ENCODE peak calls at places on chromosomes 13 and 19, in seven cellular contexts. One of them, this sample, is unnamed.

GRCh38 chr19:14770944-14771839 is 7.2 kb downstream of the ADGRE2 start:
- DNase-seq in foreskin fibroblast: no peak
- DNase-seq in activated B cell treated with CpG ODN at 0.5 μM for 24 hours: no peak
- DNase-seq in mammary epithelial cell: no peak
- DNase-seq in cardiac fibroblast: no peak
- DNase-seq in heart left ventricle: no peak
- DNase-seq in A673: no peak
- DNase-seq in this sample: no peak

GRCh38 chr13:106521101-106521799 is 14.2 kb downstream of the EFNB2 start:
- DNase-seq in A673: no peak
- DNase-seq in mammary epithelial cell: no peak
- DNase-seq in cardiac fibroblast: no peak
- DNase-seq in heart left ventricle: no peak
- DNase-seq in foreskin fibroblast: no peak
- DNase-seq in activated B cell treated with CpG ODN at 0.5 μM for 24 hours: no peak
- DNase-seq in this sample: no peak

GRCh38 chr13:90118467-90119071 is 1228.9 kb upstream of the MIR17HG start:
- DNase-seq in activated B cell treated with CpG ODN at 0.5 μM for 24 hours: no peak
- DNase-seq in mammary epithelial cell: no peak
- DNase-seq in foreskin fibroblast: no peak
- DNase-seq in heart left ventricle: no peak
- DNase-seq in A673: peak; percentile 10
- DNase-seq in cardiac fibroblast: no peak
- DNase-seq in this sample: no peak

GRCh38 chr19:10797078-10797477 is 38.9 kb downstream of the TMED1 start:
- DNase-seq in heart left ventricle: no peak
- DNase-seq in activated B cell treated with CpG ODN at 0.5 μM for 24 hours: no peak
- DNase-seq in cardiac fibroblast: no peak
- DNase-seq in mammary epithelial cell: no peak
- DNase-seq in A673: no peak
- DNase-seq in foreskin fibroblast: no peak
- DNase-seq in this sample: no peak

GRCh38 chr13:50400930-50401553 is 385.8 kb downstream of the KCNRG start:
- DNase-seq in heart left ventricle: no peak
- DNase-seq in mammary epithelial cell: peak; percentile 89
- DNase-seq in A673: peak; percentile 73
- DNase-seq in foreskin fibroblast: peak; percentile 92
- DNase-seq in cardiac fibroblast: peak; percentile 89
- DNase-seq in activated B cell treated with CpG ODN at 0.5 μM for 24 hours: no peak
- DNase-seq in this sample: peak; percentile 41

GRCh38 chr13:44040754-44041100 is 161.0 kb downstream of the LACC1 start:
- DNase-seq in cardiac fibroblast: peak; percentile 18
- DNase-seq in A673: no peak
- DNase-seq in activated B cell treated with CpG ODN at 0.5 μM for 24 hours: no peak
- DNase-seq in mammary epithelial cell: no peak
- DNase-seq in heart left ventricle: no peak
- DNase-seq in foreskin fibroblast: peak; percentile 58
- DNase-seq in this sample: no peak

GRCh38 chr13:111278711-111279110 is 41.7 kb upstream of the TEX29 start:
- DNase-seq in activated B cell treated with CpG ODN at 0.5 μM for 24 hours: no peak
- DNase-seq in cardiac fibroblast: no peak
- DNase-seq in mammary epithelial cell: no peak
- DNase-seq in A673: no peak
- DNase-seq in foreskin fibroblast: no peak
- DNase-seq in heart left ventricle: no peak
- DNase-seq in this sample: no peak

GRCh38 chr13:33838567-33839131 is 20.7 kb downstream of the RFC3 start:
- DNase-seq in A673: no peak
- DNase-seq in activated B cell treated with CpG ODN at 0.5 μM for 24 hours: no peak
- DNase-seq in heart left ventricle: no peak
- DNase-seq in foreskin fibroblast: peak; percentile 63
- DNase-seq in mammary epithelial cell: no peak
- DNase-seq in cardiac fibroblast: peak; percentile 46
- DNase-seq in this sample: peak; percentile 19

GRCh38 chr19:18044825-18045304 is 36.9 kb downstream of the ARRDC2 start:
- DNase-seq in activated B cell treated with CpG ODN at 0.5 μM for 24 hours: peak; percentile 72
- DNase-seq in heart left ventricle: peak; percentile 87
- DNase-seq in A673: peak; percentile 64
- DNase-seq in mammary epithelial cell: peak; percentile 83
- DNase-seq in foreskin fibroblast: peak; percentile 79
- DNase-seq in cardiac fibroblast: peak; percentile 71
- DNase-seq in this sample: no peak

GRCh38 chr13:34469212-34469983 is 472.7 kb upstream of the NBEA start:
- DNase-seq in heart left ventricle: no peak
- DNase-seq in mammary epithelial cell: peak; percentile 89
- DNase-seq in A673: no peak
- DNase-seq in cardiac fibroblast: peak; percentile 23
- DNase-seq in foreskin fibroblast: peak; percentile 8
- DNase-seq in activated B cell treated with CpG ODN at 0.5 μM for 24 hours: no peak
- DNase-seq in this sample: no peak

GRCh38 chr19:52991484-52991883 is 22.2 kb upstream of the ERVV-1 start:
- DNase-seq in cardiac fibroblast: peak; percentile 46
- DNase-seq in A673: no peak
- DNase-seq in heart left ventricle: no peak
- DNase-seq in mammary epithelial cell: peak; percentile 86
- DNase-seq in activated B cell treated with CpG ODN at 0.5 μM for 24 hours: no peak
- DNase-seq in foreskin fibroblast: peak; percentile 83
- DNase-seq in this sample: peak; percentile 3

GRCh38 chr19:18440421-18440877 is 2.5 kb upstream of the ISYNA1 start:
- DNase-seq in heart left ventricle: no peak
- DNase-seq in A673: peak; percentile 65
- DNase-seq in foreskin fibroblast: no peak
- DNase-seq in activated B cell treated with CpG ODN at 0.5 μM for 24 hours: no peak
- DNase-seq in mammary epithelial cell: no peak
- DNase-seq in cardiac fibroblast: no peak
- DNase-seq in this sample: no peak

GRCh38 chr19:18091217-18091608 is 4.5 kb upstream of the IL12RB1 start:
- DNase-seq in mammary epithelial cell: no peak
- DNase-seq in heart left ventricle: peak; percentile 76
- DNase-seq in A673: no peak
- DNase-seq in foreskin fibroblast: no peak
- DNase-seq in activated B cell treated with CpG ODN at 0.5 μM for 24 hours: peak; percentile 58
- DNase-seq in cardiac fibroblast: no peak
- DNase-seq in this sample: no peak

DNA sequence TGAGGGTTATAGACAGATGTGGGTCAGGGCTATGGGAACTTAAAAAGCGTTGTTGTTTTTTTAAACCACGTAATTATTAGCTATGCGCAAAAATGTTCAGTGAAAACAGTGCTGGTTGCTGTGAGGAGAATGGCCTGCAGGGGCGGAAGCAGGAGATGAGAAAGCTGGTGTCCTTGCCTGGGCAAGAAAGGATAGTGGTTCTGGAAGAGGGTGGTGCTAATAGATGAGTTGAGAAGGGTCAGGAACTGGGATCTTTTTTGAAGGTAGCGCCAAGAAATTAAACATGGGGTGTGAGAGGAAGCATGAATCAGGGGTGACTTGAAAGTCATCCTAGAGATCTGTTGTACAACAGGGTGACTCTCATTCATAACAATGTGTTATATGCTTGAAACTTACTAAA is 4.8 kb upstream of the SMG9 start:
- DNase-seq in heart left ventricle: peak; percentile 14
- DNase-seq in activated B cell treated with CpG ODN at 0.5 μM for 24 hours: no peak
- DNase-seq in mammary epithelial cell: peak; percentile 99
- DNase-seq in cardiac fibroblast: peak; percentile 43
- DNase-seq in foreskin fibroblast: peak; percentile 93
- DNase-seq in A673: peak; percentile 29
- DNase-seq in this sample: no peak
- TF ChIP-seq CTCF in heart left ventricle: no peak
- TF ChIP-seq CTCF in activated B cell treated with CpG ODN at 0.5 μM for 24 hours: no peak
- TF ChIP-seq CTCF in mammary epithelial cell: peak; percentile 43
- TF ChIP-seq CTCF in cardiac fibroblast: peak; percentile 77
- TF ChIP-seq CTCF in foreskin fibroblast: peak; percentile 60
- TF ChIP-seq CTCF in A673: peak; percentile 27
- TF ChIP-seq CTCF in this sample: peak; percentile 66

GRCh38 chr13:40452741-40453665 is 213.4 kb downstream of the FOXO1 start:
- DNase-seq in mammary epithelial cell: peak; percentile 97
- DNase-seq in heart left ventricle: no peak
- DNase-seq in cardiac fibroblast: no peak
- DNase-seq in foreskin fibroblast: peak; percentile 75
- DNase-seq in A673: no peak
- DNase-seq in activated B cell treated with CpG ODN at 0.5 μM for 24 hours: no peak
- DNase-seq in this sample: no peak
- TF ChIP-seq CTCF in mammary epithelial cell: no peak
- TF ChIP-seq CTCF in heart left ventricle: no peak
- TF ChIP-seq CTCF in cardiac fibroblast: no peak
- TF ChIP-seq CTCF in foreskin fibroblast: no peak
- TF ChIP-seq CTCF in A673: no peak
- TF ChIP-seq CTCF in activated B cell treated with CpG ODN at 0.5 μM for 24 hours: no peak
- TF ChIP-seq CTCF in this sample: no peak

DNA sequence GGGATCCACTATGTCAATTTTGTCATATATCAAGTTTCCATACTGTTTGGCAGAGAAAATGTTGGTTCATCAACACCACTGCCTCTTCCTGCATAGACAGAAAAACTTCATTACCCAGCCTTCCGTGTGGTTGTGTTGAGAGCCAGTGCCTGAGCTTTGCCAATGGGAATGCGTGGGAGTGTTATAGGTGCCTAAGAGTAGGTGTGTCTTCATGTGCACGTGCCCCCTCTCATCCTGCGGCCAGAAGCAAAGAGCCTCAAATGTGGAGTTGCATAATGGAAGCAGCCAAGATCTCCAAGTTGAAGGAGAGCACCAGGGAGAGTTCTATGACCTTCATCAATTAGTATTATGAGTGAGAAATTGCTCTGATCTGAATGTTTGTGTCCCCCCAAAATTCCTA is 15.6 kb downstream of the CPB2 start:
- DNase-seq in foreskin fibroblast: no peak
- DNase-seq in A673: no peak
- DNase-seq in activated B cell treated with CpG ODN at 0.5 μM for 24 hours: no peak
- DNase-seq in cardiac fibroblast: no peak
- DNase-seq in heart left ventricle: no peak
- DNase-seq in mammary epithelial cell: no peak
- DNase-seq in this sample: no peak
- TF ChIP-seq CTCF in foreskin fibroblast: no peak
- TF ChIP-seq CTCF in A673: no peak
- TF ChIP-seq CTCF in activated B cell treated with CpG ODN at 0.5 μM for 24 hours: no peak
- TF ChIP-seq CTCF in cardiac fibroblast: no peak
- TF ChIP-seq CTCF in heart left ventricle: no peak
- TF ChIP-seq CTCF in mammary epithelial cell: no peak
- TF ChIP-seq CTCF in this sample: no peak

DNA sequence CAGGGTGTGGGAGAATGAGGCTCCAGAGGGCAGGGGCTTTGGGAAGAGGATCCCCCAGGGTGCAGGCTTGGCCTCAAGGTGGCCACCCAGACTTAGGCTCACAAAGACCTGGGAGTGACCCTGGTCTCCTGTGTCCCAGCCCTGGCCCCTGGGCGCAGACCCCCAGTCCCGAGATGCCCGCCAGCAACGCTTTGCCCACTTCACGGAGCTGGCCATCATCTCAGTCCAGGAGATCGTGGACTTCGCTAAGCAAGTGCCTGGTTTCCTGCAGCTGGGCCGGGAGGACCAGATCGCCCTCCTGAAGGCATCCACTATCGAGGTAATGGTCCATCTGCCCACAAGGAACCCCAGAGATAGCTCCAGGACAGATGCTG is 2.6 kb downstream of the NR1H2 start:
- DNase-seq in foreskin fibroblast: no peak
- DNase-seq in mammary epithelial cell: no peak
- DNase-seq in activated B cell treated with CpG ODN at 0.5 μM for 24 hours: no peak
- DNase-seq in cardiac fibroblast: no peak
- DNase-seq in heart left ventricle: no peak
- DNase-seq in A673: no peak
- DNase-seq in this sample: no peak
- TF ChIP-seq CTCF in foreskin fibroblast: no peak
- TF ChIP-seq CTCF in mammary epithelial cell: no peak
- TF ChIP-seq CTCF in activated B cell treated with CpG ODN at 0.5 μM for 24 hours: no peak
- TF ChIP-seq CTCF in cardiac fibroblast: no peak
- TF ChIP-seq CTCF in heart left ventricle: no peak
- TF ChIP-seq CTCF in A673: no peak
- TF ChIP-seq CTCF in this sample: no peak

DNA sequence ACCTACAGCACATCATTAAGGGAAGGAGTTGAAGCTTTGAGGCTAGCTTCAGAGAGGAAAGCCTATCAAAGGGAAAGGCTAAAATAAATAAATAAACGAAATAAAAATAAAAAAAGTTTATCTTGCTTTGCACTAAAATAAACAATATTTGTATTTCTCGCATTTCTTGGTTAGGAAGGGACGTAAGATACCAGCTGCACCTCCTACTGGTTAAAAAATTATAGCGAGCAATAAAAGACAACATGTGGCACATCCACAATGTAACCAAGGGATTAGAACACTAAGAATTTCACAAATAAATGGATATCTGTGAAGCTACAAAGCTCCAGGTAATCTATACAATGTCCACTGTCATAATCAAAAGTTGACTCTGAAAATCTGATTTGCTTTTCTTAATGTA is 194.5 kb downstream of the DACH1 start:
- DNase-seq in foreskin fibroblast: no peak
- DNase-seq in activated B cell treated with CpG ODN at 0.5 μM for 24 hours: no peak
- DNase-seq in A673: peak; percentile 33
- DNase-seq in heart left ventricle: no peak
- DNase-seq in mammary epithelial cell: no peak
- DNase-seq in cardiac fibroblast: peak; percentile 22
- DNase-seq in this sample: no peak
- TF ChIP-seq CTCF in foreskin fibroblast: no peak
- TF ChIP-seq CTCF in activated B cell treated with CpG ODN at 0.5 μM for 24 hours: no peak
- TF ChIP-seq CTCF in A673: peak; percentile 59
- TF ChIP-seq CTCF in heart left ventricle: peak; percentile 23
- TF ChIP-seq CTCF in mammary epithelial cell: no peak
- TF ChIP-seq CTCF in cardiac fibroblast: peak; percentile 30
- TF ChIP-seq CTCF in this sample: peak; percentile 8

GRCh38 chr13:29438772-29439171 is 156.7 kb downstream of the SLC7A1 start:
- DNase-seq in foreskin fibroblast: no peak
- DNase-seq in cardiac fibroblast: peak; percentile 41
- DNase-seq in heart left ventricle: no peak
- DNase-seq in mammary epithelial cell: no peak
- DNase-seq in activated B cell treated with CpG ODN at 0.5 μM for 24 hours: no peak
- DNase-seq in A673: no peak
- DNase-seq in this sample: no peak

GRCh38 chr13:29435125-29435911 is 160.2 kb downstream of the SLC7A1 start:
- DNase-seq in cardiac fibroblast: peak; percentile 87
- DNase-seq in heart left ventricle: no peak
- DNase-seq in A673: no peak
- DNase-seq in activated B cell treated with CpG ODN at 0.5 μM for 24 hours: no peak
- DNase-seq in foreskin fibroblast: peak; percentile 82
- DNase-seq in mammary epithelial cell: peak; percentile 47
- DNase-seq in this sample: peak; percentile 34

GRCh38 chr13:29436291-29436690 is 159.2 kb downstream of the SLC7A1 start:
- DNase-seq in activated B cell treated with CpG ODN at 0.5 μM for 24 hours: no peak
- DNase-seq in mammary epithelial cell: peak; percentile 86
- DNase-seq in A673: no peak
- DNase-seq in heart left ventricle: no peak
- DNase-seq in foreskin fibroblast: peak; percentile 71
- DNase-seq in cardiac fibroblast: peak; percentile 49
- DNase-seq in this sample: peak; percentile 19

GRCh38 chr13:29436721-29437250 is 158.7 kb downstream of the SLC7A1 start:
- DNase-seq in cardiac fibroblast: no peak
- DNase-seq in A673: no peak
- DNase-seq in mammary epithelial cell: no peak
- DNase-seq in activated B cell treated with CpG ODN at 0.5 μM for 24 hours: no peak
- DNase-seq in heart left ventricle: no peak
- DNase-seq in foreskin fibroblast: no peak
- DNase-seq in this sample: no peak

GRCh38 chr13:29434217-29434940 is 161.1 kb downstream of the SLC7A1 start:
- DNase-seq in heart left ventricle: no peak
- DNase-seq in foreskin fibroblast: no peak
- DNase-seq in cardiac fibroblast: no peak
- DNase-seq in mammary epithelial cell: no peak
- DNase-seq in activated B cell treated with CpG ODN at 0.5 μM for 24 hours: no peak
- DNase-seq in A673: no peak
- DNase-seq in this sample: no peak
- TF ChIP-seq CTCF in heart left ventricle: no peak
- TF ChIP-seq CTCF in foreskin fibroblast: no peak
- TF ChIP-seq CTCF in cardiac fibroblast: no peak
- TF ChIP-seq CTCF in mammary epithelial cell: no peak
- TF ChIP-seq CTCF in activated B cell treated with CpG ODN at 0.5 μM for 24 hours: no peak
- TF ChIP-seq CTCF in A673: no peak
- TF ChIP-seq CTCF in this sample: no peak

This sample was measured in AG09319.